ENCODE peak calls at places on chromosomes 5 and 9, in seven cellular contexts. S, R, K, M, H, J and Y are unnamed samples.

GRCh38 chr5:15009420-15009819 is 137.8 kb upstream of the ANKH start:
- DNase-seq in M (no peak), K (peak), H (no peak), R (peak), S (peak), J (no peak), Y (no peak)

GRCh38 chr5:113212244-113212920 is 222.4 kb downstream of the TSSK1B start:
- DNase-seq in K (no peak), J (no peak), S (no peak), H (no peak), M (no peak), R (no peak), Y (no peak)

GRCh38 chr9:33813712-33814641 is 3.0 kb upstream of the UBE2R2 start:
- DNase-seq in S (peak), J (peak), M (no peak), H (no peak), K (peak), R (peak), Y (no peak)

GRCh38 chr9:109115931-109116541 is 3.7 kb downstream of the TMEM245 start:
- DNase-seq in M (no peak), J (no peak), H (no peak), R (no peak), K (no peak), S (no peak), Y (no peak)

GRCh38 chr9:87588339-87588738 is 90.7 kb downstream of the DAPK1 start:
- DNase-seq in H (no peak), K (no peak), R (no peak), J (no peak), S (no peak), M (no peak), Y (no peak)

GRCh38 chr9:35923598-35923926 is 14.3 kb downstream of the SPAAR start:
- DNase-seq in R (no peak), K (no peak), J (no peak), M (no peak), H (no peak), S (no peak), Y (no peak)

GRCh38 chr9:114742947-114743346 is 61.0 kb upstream of the TEX48 start:
- DNase-seq in K (no peak), S (no peak), R (no peak), J (no peak), M (no peak), H (no peak), Y (no peak)

GRCh38 chr9:2027761-2028160 is 12.6 kb downstream of the SMARCA2 start:
- DNase-seq in K (no peak), J (no peak), R (no peak), H (no peak), M (no peak), S (no peak), Y (no peak)

GRCh38 chr5:67246108-67246507 is 49.5 kb upstream of the CD180 start:
- DNase-seq in M (no peak), J (peak), K (peak), R (peak), H (no peak), S (peak), Y (peak)

GRCh38 chr9:122039213-122039612 is 53.9 kb downstream of the TTLL11 start:
- DNase-seq in R (no peak), K (no peak), J (no peak), S (no peak), H (no peak), M (no peak), Y (no peak)

GRCh38 chr9:130159814-130160670 is 12.2 kb upstream of the NCS1 start:
- DNase-seq in J (no peak), R (no peak), S (no peak), K (no peak), H (no peak), M (no peak), Y (no peak)

GRCh38 chr5:150065886-150066285 is 20.5 kb downstream of the CSF1R start:
- DNase-seq in J (no peak), M (no peak), K (peak), R (no peak), H (peak), S (no peak), Y (no peak)

GRCh38 chr5:100188778-100189177 is 346.4 kb upstream of the FAM174A start:
- DNase-seq in S (no peak), J (no peak), K (no peak), H (no peak), M (no peak), R (no peak), Y (no peak)

GRCh38 chr9:126204197-126204596 is 122.4 kb upstream of the MVB12B start:
- DNase-seq in J (no peak), H (no peak), M (no peak), S (no peak), K (no peak), R (no peak), Y (no peak)

GRCh38 chr5:69414885-69415583 is at the start of gene MARVELD2:
- DNase-seq in J (peak), M (peak), K (peak), H (peak), R (peak), S (peak), Y (peak)

GRCh38 chr9:126421567-126422428 is 95.2 kb downstream of the MVB12B start:
- DNase-seq in H (no peak), S (no peak), R (peak), M (no peak), K (no peak), J (no peak), Y (peak)

GRCh38 chr9:70053864-70054263 is 10.2 kb downstream of the MAMDC2 start:
- DNase-seq in R (no peak), S (no peak), J (no peak), M (no peak), H (no peak), K (no peak), Y (no peak)

GRCh38 chr9:114830546-114830945 is 24.7 kb upstream of the TNFSF15 start:
- DNase-seq in H (no peak), K (no peak), S (no peak), M (no peak), J (no peak), R (no peak), Y (no peak)

GRCh38 chr9:108569624-108570023 is 286.2 kb downstream of the ACTL7B start:
- DNase-seq in K (peak), S (no peak), H (no peak), M (no peak), R (no peak), J (no peak), Y (no peak)

GRCh38 chr5:131659290-131659689 is 24.3 kb upstream of the RAPGEF6 start:
- DNase-seq in R (no peak), S (no peak), H (no peak), J (no peak), K (no peak), M (no peak), Y (no peak)